ENCODE peak calls at places on chromosomes 7 and 10, in six cellular contexts. One of them, this sample, is unnamed.

GRCh38 chr7:95933618-95934017 is 161.3 kb downstream of the DYNC1I1 start:
- DNase-seq in bronchial epithelial cell: no peak
- DNase-seq in heart right ventricle: no peak
- DNase-seq in astrocyte of the spinal cord: no peak
- DNase-seq in upper lobe of left lung: no peak
- DNase-seq in WERI-Rb-1: no peak
- DNase-seq in this sample: no peak

GRCh38 chr7:130387628-130388403 is 7.5 kb downstream of the CPA1 start:
- DNase-seq in heart right ventricle: no peak
- DNase-seq in upper lobe of left lung: no peak
- DNase-seq in bronchial epithelial cell: no peak
- DNase-seq in astrocyte of the spinal cord: peak; percentile 96
- DNase-seq in WERI-Rb-1: no peak
- DNase-seq in this sample: no peak

GRCh38 chr7:74057987-74058386 is 25.6 kb upstream of the LIMK1 start:
- DNase-seq in astrocyte of the spinal cord: no peak
- DNase-seq in WERI-Rb-1: no peak
- DNase-seq in heart right ventricle: no peak
- DNase-seq in upper lobe of left lung: no peak
- DNase-seq in bronchial epithelial cell: no peak
- DNase-seq in this sample: no peak

GRCh38 chr7:22594020-22594419 is 94.0 kb upstream of the STEAP1B start:
- DNase-seq in heart right ventricle: no peak
- DNase-seq in bronchial epithelial cell: peak; percentile 12
- DNase-seq in WERI-Rb-1: no peak
- DNase-seq in astrocyte of the spinal cord: no peak
- DNase-seq in upper lobe of left lung: no peak
- DNase-seq in this sample: no peak

GRCh38 chr7:77351539-77352004 is 64.6 kb downstream of the GSAP start:
- DNase-seq in WERI-Rb-1: no peak
- DNase-seq in astrocyte of the spinal cord: no peak
- DNase-seq in bronchial epithelial cell: no peak
- DNase-seq in heart right ventricle: peak; percentile 28
- DNase-seq in upper lobe of left lung: peak; percentile 64
- DNase-seq in this sample: no peak

GRCh38 chr7:18610331-18610948 is 114.9 kb downstream of the HDAC9 start:
- DNase-seq in bronchial epithelial cell: peak; percentile 36
- DNase-seq in heart right ventricle: no peak
- DNase-seq in WERI-Rb-1: peak; percentile 31
- DNase-seq in astrocyte of the spinal cord: peak; percentile 19
- DNase-seq in upper lobe of left lung: no peak
- DNase-seq in this sample: peak; percentile 32

GRCh38 chr7:34759477-34760125 is 101.6 kb downstream of the NPSR1 start:
- DNase-seq in WERI-Rb-1: peak; percentile 17
- DNase-seq in upper lobe of left lung: no peak
- DNase-seq in bronchial epithelial cell: peak; percentile 58
- DNase-seq in astrocyte of the spinal cord: peak; percentile 57
- DNase-seq in heart right ventricle: no peak
- DNase-seq in this sample: peak; percentile 70

GRCh38 chr10:2392145-2392812 is 655.0 kb upstream of the ADARB2 start:
- DNase-seq in astrocyte of the spinal cord: no peak
- DNase-seq in heart right ventricle: no peak
- DNase-seq in upper lobe of left lung: no peak
- DNase-seq in WERI-Rb-1: no peak
- DNase-seq in bronchial epithelial cell: no peak
- DNase-seq in this sample: no peak

GRCh38 chr7:77855371-77856083 is 57.0 kb downstream of the PHTF2 start:
- DNase-seq in upper lobe of left lung: peak; percentile 56
- DNase-seq in heart right ventricle: peak; percentile 46
- DNase-seq in WERI-Rb-1: no peak
- DNase-seq in astrocyte of the spinal cord: peak; percentile 24
- DNase-seq in bronchial epithelial cell: no peak
- DNase-seq in this sample: peak; percentile 59

GRCh38 chr7:115680921-115681320 is 349.6 kb downstream of the TFEC start:
- DNase-seq in upper lobe of left lung: no peak
- DNase-seq in astrocyte of the spinal cord: no peak
- DNase-seq in bronchial epithelial cell: no peak
- DNase-seq in heart right ventricle: no peak
- DNase-seq in WERI-Rb-1: peak; percentile 52
- DNase-seq in this sample: no peak

GRCh38 chr10:6394084-6394483 is 186.0 kb downstream of the PRKCQ start:
- DNase-seq in heart right ventricle: no peak
- DNase-seq in WERI-Rb-1: no peak
- DNase-seq in bronchial epithelial cell: no peak
- DNase-seq in astrocyte of the spinal cord: no peak
- DNase-seq in upper lobe of left lung: no peak
- DNase-seq in this sample: no peak

GRCh38 chr10:62048919-62049636 is 147.6 kb downstream of the ARID5B start:
- DNase-seq in WERI-Rb-1: peak; percentile 62
- DNase-seq in astrocyte of the spinal cord: peak; percentile 95
- DNase-seq in bronchial epithelial cell: peak; percentile 96
- DNase-seq in upper lobe of left lung: peak; percentile 84
- DNase-seq in heart right ventricle: peak; percentile 91
- DNase-seq in this sample: peak; percentile 99

GRCh38 chr10:58555930-58556311 is 43.2 kb downstream of the BICC1 start:
- DNase-seq in bronchial epithelial cell: no peak
- DNase-seq in heart right ventricle: no peak
- DNase-seq in upper lobe of left lung: no peak
- DNase-seq in WERI-Rb-1: no peak
- DNase-seq in astrocyte of the spinal cord: no peak
- DNase-seq in this sample: no peak
- H3K4me3 ChIP-seq in bronchial epithelial cell: no peak overlapping the region
- H3K4me3 ChIP-seq in heart right ventricle: no peak overlapping the region
- H3K4me3 ChIP-seq in upper lobe of left lung: no peak overlapping the region
- H3K4me3 ChIP-seq in WERI-Rb-1: no peak overlapping the region
- H3K4me3 ChIP-seq in astrocyte of the spinal cord: no peak overlapping the region
- H3K4me3 ChIP-seq in this sample: no peak overlapping the region

DNA sequence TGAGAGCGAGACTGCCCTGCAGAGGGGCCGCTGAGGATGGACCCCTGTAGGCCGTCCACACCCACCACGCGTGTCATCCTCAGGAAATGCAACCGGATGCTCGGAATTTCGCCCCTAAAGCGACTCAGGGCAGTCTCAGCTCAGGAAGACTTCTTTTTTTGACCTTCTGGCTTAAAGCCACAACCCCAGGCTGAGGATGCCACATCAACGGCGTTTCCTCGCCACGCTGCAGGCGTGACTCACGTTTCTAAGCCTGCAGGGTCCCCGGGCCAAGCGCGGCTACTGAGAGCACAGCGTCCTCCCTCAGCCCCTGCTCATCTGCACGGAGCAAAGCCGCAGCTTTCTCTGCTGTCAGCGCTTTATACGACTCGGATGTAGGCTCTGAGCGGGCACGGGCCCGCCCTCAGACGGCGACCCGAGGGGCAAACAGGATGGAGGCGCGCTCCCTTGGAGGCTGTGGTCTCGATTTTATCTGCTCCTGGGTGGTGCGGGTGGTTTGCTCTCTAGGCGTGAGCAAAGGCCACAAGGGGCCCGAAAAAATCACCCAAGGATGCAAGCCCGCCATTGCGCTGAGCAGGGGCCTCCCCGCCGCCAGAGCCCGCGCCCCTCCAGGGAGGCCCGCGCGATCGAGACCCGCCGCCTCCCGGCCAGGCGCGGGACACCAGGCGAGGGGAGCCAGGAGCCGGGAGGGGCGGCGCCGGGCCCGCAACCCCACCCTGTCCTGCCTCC is 726 bp upstream of the INSIG1 start:
- DNase-seq in astrocyte of the spinal cord: peak; percentile 82
- DNase-seq in WERI-Rb-1: no peak
- DNase-seq in heart right ventricle: peak; percentile 31
- DNase-seq in upper lobe of left lung: peak; percentile 74
- DNase-seq in bronchial epithelial cell: peak; percentile 67
- DNase-seq in this sample: peak; percentile 76
- TF ChIP-seq CTCF in astrocyte of the spinal cord: no peak
- TF ChIP-seq CTCF in WERI-Rb-1: no peak
- TF ChIP-seq CTCF in heart right ventricle: peak; percentile 32
- TF ChIP-seq CTCF in upper lobe of left lung: peak; percentile 61
- TF ChIP-seq CTCF in bronchial epithelial cell: no peak
- TF ChIP-seq CTCF in this sample: peak; percentile 0

GRCh38 chr7:2508327-2509231 is 11.0 kb upstream of the LFNG start:
- DNase-seq in WERI-Rb-1: peak; percentile 53
- DNase-seq in heart right ventricle: peak; percentile 75
- DNase-seq in astrocyte of the spinal cord: peak; percentile 25
- DNase-seq in bronchial epithelial cell: peak; percentile 70
- DNase-seq in upper lobe of left lung: peak; percentile 57
- DNase-seq in this sample: no peak
- H3K4me3 ChIP-seq in WERI-Rb-1: no peak overlapping the region
- H3K4me3 ChIP-seq in heart right ventricle: peak overlapping the region; percentile 4
- H3K4me3 ChIP-seq in astrocyte of the spinal cord: no peak overlapping the region
- H3K4me3 ChIP-seq in bronchial epithelial cell: no peak overlapping the region
- H3K4me3 ChIP-seq in upper lobe of left lung: no peak overlapping the region
- H3K4me3 ChIP-seq in this sample: no peak overlapping the region

DNA sequence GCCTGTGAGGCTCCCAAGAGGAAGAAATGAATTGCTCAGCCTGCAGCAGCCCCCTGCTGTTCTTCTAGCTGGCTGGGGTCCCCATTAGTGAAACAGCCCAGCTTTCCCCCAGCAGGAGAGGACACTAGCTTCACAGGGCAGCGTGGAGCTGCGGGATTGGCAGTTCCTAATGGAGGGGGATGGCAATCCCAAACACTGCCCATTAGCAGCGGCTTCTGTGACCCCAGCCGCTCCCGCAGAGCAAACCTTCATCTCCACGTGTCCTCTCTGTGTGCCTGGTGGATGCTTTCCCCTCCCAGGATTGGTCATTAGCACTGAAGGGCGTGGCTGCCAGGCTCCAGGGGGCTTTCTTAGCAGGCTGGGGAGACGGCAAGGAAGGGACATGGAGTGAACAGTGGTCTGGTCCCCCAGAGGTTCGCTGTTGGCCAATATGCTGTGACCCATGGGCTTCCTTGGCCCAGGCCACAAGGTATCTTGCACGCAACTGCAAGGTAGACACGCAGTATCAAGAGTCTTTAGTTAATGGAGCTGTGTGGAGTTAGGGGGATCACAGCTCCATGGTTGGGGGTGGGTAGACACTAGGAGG is 322.5 kb upstream of the ZMIZ1 start:
- DNase-seq in WERI-Rb-1: no peak
- DNase-seq in heart right ventricle: no peak
- DNase-seq in bronchial epithelial cell: no peak
- DNase-seq in upper lobe of left lung: no peak
- DNase-seq in astrocyte of the spinal cord: no peak
- DNase-seq in this sample: no peak
- TF ChIP-seq CTCF in WERI-Rb-1: no peak
- TF ChIP-seq CTCF in heart right ventricle: no peak
- TF ChIP-seq CTCF in bronchial epithelial cell: no peak
- TF ChIP-seq CTCF in upper lobe of left lung: no peak
- TF ChIP-seq CTCF in astrocyte of the spinal cord: no peak
- TF ChIP-seq CTCF in this sample: no peak

DNA sequence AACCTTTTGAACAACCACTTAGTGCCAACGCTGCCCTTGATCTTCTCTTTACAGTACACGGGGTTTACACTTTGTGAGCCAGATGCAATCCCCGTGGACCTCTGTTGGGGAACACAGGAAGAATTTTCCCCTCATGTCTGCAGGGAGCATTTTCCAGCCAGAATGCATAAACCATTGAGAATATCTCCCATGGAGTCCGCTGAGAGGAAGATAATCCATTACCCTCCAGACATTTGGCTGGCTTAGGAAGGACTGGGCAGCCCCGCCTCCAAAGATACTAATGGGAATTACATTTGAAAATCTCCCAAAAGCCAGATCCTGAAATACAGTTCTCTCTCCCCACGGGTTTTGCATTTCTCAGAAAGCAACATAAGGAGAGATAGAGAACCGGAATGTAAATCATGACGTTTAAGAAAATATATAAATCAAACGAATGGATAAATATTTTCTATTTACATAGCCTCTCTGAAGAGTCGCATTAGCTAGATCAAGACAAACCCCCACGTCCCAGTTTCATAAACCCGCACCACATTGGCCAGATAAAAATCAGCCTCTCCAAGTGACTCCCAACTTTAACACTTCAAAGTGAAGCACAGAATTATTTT is 53.5 kb downstream of the TRIL start:
- DNase-seq in WERI-Rb-1: peak; percentile 48
- DNase-seq in heart right ventricle: no peak
- DNase-seq in bronchial epithelial cell: peak; percentile 10
- DNase-seq in astrocyte of the spinal cord: no peak
- DNase-seq in upper lobe of left lung: no peak
- DNase-seq in this sample: no peak
- H3K4me3 ChIP-seq in WERI-Rb-1: no peak overlapping the region
- H3K4me3 ChIP-seq in heart right ventricle: peak overlapping the region; percentile 2
- H3K4me3 ChIP-seq in bronchial epithelial cell: no peak overlapping the region
- H3K4me3 ChIP-seq in astrocyte of the spinal cord: peak overlapping the region; percentile 3
- H3K4me3 ChIP-seq in upper lobe of left lung: peak overlapping the region; percentile 35
- H3K4me3 ChIP-seq in this sample: peak overlapping the region; percentile 41

GRCh38 chr10:110312206-110312605 is 7.5 kb upstream of the SMNDC1 start:
- DNase-seq in WERI-Rb-1: no peak
- DNase-seq in astrocyte of the spinal cord: no peak
- DNase-seq in upper lobe of left lung: no peak
- DNase-seq in bronchial epithelial cell: no peak
- DNase-seq in heart right ventricle: no peak
- DNase-seq in this sample: no peak

GRCh38 chr10:110313674-110314073 is 9.0 kb upstream of the SMNDC1 start:
- DNase-seq in upper lobe of left lung: no peak
- DNase-seq in heart right ventricle: no peak
- DNase-seq in bronchial epithelial cell: no peak
- DNase-seq in astrocyte of the spinal cord: no peak
- DNase-seq in WERI-Rb-1: no peak
- DNase-seq in this sample: no peak

GRCh38 chr10:110307805-110308204 is 3.1 kb upstream of the SMNDC1 start:
- DNase-seq in bronchial epithelial cell: peak; percentile 57
- DNase-seq in upper lobe of left lung: no peak
- DNase-seq in heart right ventricle: no peak
- DNase-seq in astrocyte of the spinal cord: no peak
- DNase-seq in WERI-Rb-1: no peak
- DNase-seq in this sample: peak; percentile 45

GRCh38 chr10:110310741-110311140 is 6.0 kb upstream of the SMNDC1 start:
- DNase-seq in astrocyte of the spinal cord: no peak
- DNase-seq in upper lobe of left lung: no peak
- DNase-seq in heart right ventricle: no peak
- DNase-seq in bronchial epithelial cell: no peak
- DNase-seq in WERI-Rb-1: peak; percentile 30
- DNase-seq in this sample: peak; percentile 60

GRCh38 chr10:110311357-110311949 is 6.7 kb upstream of the SMNDC1 start:
- DNase-seq in WERI-Rb-1: peak; percentile 66
- DNase-seq in upper lobe of left lung: peak; percentile 38
- DNase-seq in bronchial epithelial cell: peak; percentile 54
- DNase-seq in heart right ventricle: peak; percentile 55
- DNase-seq in astrocyte of the spinal cord: peak; percentile 65
- DNase-seq in this sample: peak; percentile 74
- TF ChIP-seq CTCF in WERI-Rb-1: peak; percentile 50
- TF ChIP-seq CTCF in upper lobe of left lung: peak; percentile 48
- TF ChIP-seq CTCF in bronchial epithelial cell: peak; percentile 61
- TF ChIP-seq CTCF in heart right ventricle: peak; percentile 75
- TF ChIP-seq CTCF in astrocyte of the spinal cord: peak; percentile 59
- TF ChIP-seq CTCF in this sample: peak; percentile 73

GRCh38 chr10:91591792-91592165 is 41.1 kb downstream of the PPP1R3C start:
- DNase-seq in heart right ventricle: no peak
- DNase-seq in WERI-Rb-1: no peak
- DNase-seq in bronchial epithelial cell: no peak
- DNase-seq in upper lobe of left lung: no peak
- DNase-seq in astrocyte of the spinal cord: no peak
- DNase-seq in this sample: no peak
- H3K4me3 ChIP-seq in heart right ventricle: no peak overlapping the region
- H3K4me3 ChIP-seq in WERI-Rb-1: no peak overlapping the region
- H3K4me3 ChIP-seq in bronchial epithelial cell: no peak overlapping the region
- H3K4me3 ChIP-seq in upper lobe of left lung: no peak overlapping the region
- H3K4me3 ChIP-seq in astrocyte of the spinal cord: no peak overlapping the region
- H3K4me3 ChIP-seq in this sample: no peak overlapping the region